ENCODE peak calls at places on chromosomes 3 and 15, in seven cellular contexts. One of them, this sample, is unnamed.

GRCh38 chr15:84929795-84930371 is 45.4 kb downstream of the SLC28A1 start:
- DNase-seq in HL-60: peak
- DNase-seq in skeletal muscle cell: no peak
- DNase-seq in stimulated activated CD8-positive, alpha-beta memory T cell treated with anti-CD3 and anti-CD28 coated beads, Interleukin-7, amount 100 ng/mL, for 24 hours: no peak
- DNase-seq in right atrium auricular region: no peak
- DNase-seq in HuH-7.5: peak
- DNase-seq in activated CD8-positive, alpha-beta memory T cell treated with anti-CD3 and anti-CD28 coated beads for 24 hours: no peak
- DNase-seq in this sample: no peak

GRCh38 chr3:15387735-15388134 is 39.6 kb downstream of the METTL6 start:
- DNase-seq in HL-60: no peak
- DNase-seq in skeletal muscle cell: no peak
- DNase-seq in stimulated activated CD8-positive, alpha-beta memory T cell treated with anti-CD3 and anti-CD28 coated beads, Interleukin-7, amount 100 ng/mL, for 24 hours: no peak
- DNase-seq in right atrium auricular region: no peak
- DNase-seq in HuH-7.5: no peak
- DNase-seq in activated CD8-positive, alpha-beta memory T cell treated with anti-CD3 and anti-CD28 coated beads for 24 hours: no peak
- DNase-seq in this sample: peak

GRCh38 chr3:140203510-140203909 is 268.5 kb downstream of the CLSTN2 start:
- DNase-seq in HL-60: no peak
- DNase-seq in skeletal muscle cell: no peak
- DNase-seq in stimulated activated CD8-positive, alpha-beta memory T cell treated with anti-CD3 and anti-CD28 coated beads, Interleukin-7, amount 100 ng/mL, for 24 hours: no peak
- DNase-seq in right atrium auricular region: no peak
- DNase-seq in HuH-7.5: no peak
- DNase-seq in activated CD8-positive, alpha-beta memory T cell treated with anti-CD3 and anti-CD28 coated beads for 24 hours: no peak
- DNase-seq in this sample: no peak

GRCh38 chr3:126485131-126485530 is 9.4 kb upstream of the ZXDC start:
- DNase-seq in HL-60: no peak
- DNase-seq in skeletal muscle cell: no peak
- DNase-seq in stimulated activated CD8-positive, alpha-beta memory T cell treated with anti-CD3 and anti-CD28 coated beads, Interleukin-7, amount 100 ng/mL, for 24 hours: no peak
- DNase-seq in right atrium auricular region: no peak
- DNase-seq in HuH-7.5: no peak
- DNase-seq in activated CD8-positive, alpha-beta memory T cell treated with anti-CD3 and anti-CD28 coated beads for 24 hours: no peak
- DNase-seq in this sample: no peak

GRCh38 chr3:35744419-35744818 is 105.1 kb downstream of the ARPP21 start:
- DNase-seq in HL-60: no peak
- DNase-seq in skeletal muscle cell: no peak
- DNase-seq in stimulated activated CD8-positive, alpha-beta memory T cell treated with anti-CD3 and anti-CD28 coated beads, Interleukin-7, amount 100 ng/mL, for 24 hours: no peak
- DNase-seq in right atrium auricular region: no peak
- DNase-seq in HuH-7.5: no peak
- DNase-seq in activated CD8-positive, alpha-beta memory T cell treated with anti-CD3 and anti-CD28 coated beads for 24 hours: no peak
- DNase-seq in this sample: no peak

GRCh38 chr3:196632033-196632751 is 7.3 kb upstream of the NRROS start:
- DNase-seq in HL-60: peak
- DNase-seq in skeletal muscle cell: no peak
- DNase-seq in stimulated activated CD8-positive, alpha-beta memory T cell treated with anti-CD3 and anti-CD28 coated beads, Interleukin-7, amount 100 ng/mL, for 24 hours: peak
- DNase-seq in right atrium auricular region: peak
- DNase-seq in HuH-7.5: peak
- DNase-seq in activated CD8-positive, alpha-beta memory T cell treated with anti-CD3 and anti-CD28 coated beads for 24 hours: peak
- DNase-seq in this sample: peak

GRCh38 chr3:14379842-14380241 is 22.6 kb upstream of the SLC6A6 start:
- DNase-seq in HL-60: no peak
- DNase-seq in skeletal muscle cell: no peak
- DNase-seq in stimulated activated CD8-positive, alpha-beta memory T cell treated with anti-CD3 and anti-CD28 coated beads, Interleukin-7, amount 100 ng/mL, for 24 hours: no peak
- DNase-seq in right atrium auricular region: no peak
- DNase-seq in HuH-7.5: no peak
- DNase-seq in activated CD8-positive, alpha-beta memory T cell treated with anti-CD3 and anti-CD28 coated beads for 24 hours: no peak
- DNase-seq in this sample: no peak

GRCh38 chr3:150146891-150147761 is 176.4 kb upstream of the PFN2 start:
- DNase-seq in HL-60: no peak
- DNase-seq in skeletal muscle cell: peak
- DNase-seq in stimulated activated CD8-positive, alpha-beta memory T cell treated with anti-CD3 and anti-CD28 coated beads, Interleukin-7, amount 100 ng/mL, for 24 hours: no peak
- DNase-seq in right atrium auricular region: no peak
- DNase-seq in HuH-7.5: no peak
- DNase-seq in activated CD8-positive, alpha-beta memory T cell treated with anti-CD3 and anti-CD28 coated beads for 24 hours: no peak
- DNase-seq in this sample: no peak

GRCh38 chr3:90035643-90036042 is 928.2 kb downstream of the EPHA3 start:
- DNase-seq in HL-60: no peak
- DNase-seq in skeletal muscle cell: peak
- DNase-seq in stimulated activated CD8-positive, alpha-beta memory T cell treated with anti-CD3 and anti-CD28 coated beads, Interleukin-7, amount 100 ng/mL, for 24 hours: no peak
- DNase-seq in right atrium auricular region: no peak
- DNase-seq in HuH-7.5: no peak
- DNase-seq in activated CD8-positive, alpha-beta memory T cell treated with anti-CD3 and anti-CD28 coated beads for 24 hours: no peak
- DNase-seq in this sample: no peak

GRCh38 chr15:56608140-56608778 is 125.0 kb downstream of the ZNF280D start:
- DNase-seq in HL-60: no peak
- DNase-seq in skeletal muscle cell: no peak
- DNase-seq in stimulated activated CD8-positive, alpha-beta memory T cell treated with anti-CD3 and anti-CD28 coated beads, Interleukin-7, amount 100 ng/mL, for 24 hours: no peak
- DNase-seq in right atrium auricular region: no peak
- DNase-seq in HuH-7.5: no peak
- DNase-seq in activated CD8-positive, alpha-beta memory T cell treated with anti-CD3 and anti-CD28 coated beads for 24 hours: no peak
- DNase-seq in this sample: no peak

GRCh38 chr3:13570391-13571194 is 21.7 kb downstream of the FBLN2 start:
- DNase-seq in HL-60: no peak
- DNase-seq in skeletal muscle cell: no peak
- DNase-seq in stimulated activated CD8-positive, alpha-beta memory T cell treated with anti-CD3 and anti-CD28 coated beads, Interleukin-7, amount 100 ng/mL, for 24 hours: no peak
- DNase-seq in right atrium auricular region: no peak
- DNase-seq in HuH-7.5: no peak
- DNase-seq in activated CD8-positive, alpha-beta memory T cell treated with anti-CD3 and anti-CD28 coated beads for 24 hours: no peak
- DNase-seq in this sample: peak

GRCh38 chr3:179113903-179114302 is 34.3 kb upstream of the PIK3CA start:
- DNase-seq in HL-60: no peak
- DNase-seq in skeletal muscle cell: peak
- DNase-seq in stimulated activated CD8-positive, alpha-beta memory T cell treated with anti-CD3 and anti-CD28 coated beads, Interleukin-7, amount 100 ng/mL, for 24 hours: no peak
- DNase-seq in right atrium auricular region: no peak
- DNase-seq in HuH-7.5: no peak
- DNase-seq in activated CD8-positive, alpha-beta memory T cell treated with anti-CD3 and anti-CD28 coated beads for 24 hours: no peak
- DNase-seq in this sample: no peak

GRCh38 chr3:187066228-187066995 is 72.9 kb downstream of the RPL39L start:
- DNase-seq in HL-60: no peak
- DNase-seq in skeletal muscle cell: peak
- DNase-seq in stimulated activated CD8-positive, alpha-beta memory T cell treated with anti-CD3 and anti-CD28 coated beads, Interleukin-7, amount 100 ng/mL, for 24 hours: no peak
- DNase-seq in right atrium auricular region: no peak
- DNase-seq in HuH-7.5: no peak
- DNase-seq in activated CD8-positive, alpha-beta memory T cell treated with anti-CD3 and anti-CD28 coated beads for 24 hours: peak
- DNase-seq in this sample: peak

GRCh38 chr3:45092132-45093031 is 53.8 kb downstream of the CDCP1 start:
- DNase-seq in HL-60: no peak
- DNase-seq in skeletal muscle cell: no peak
- DNase-seq in stimulated activated CD8-positive, alpha-beta memory T cell treated with anti-CD3 and anti-CD28 coated beads, Interleukin-7, amount 100 ng/mL, for 24 hours: no peak
- DNase-seq in right atrium auricular region: no peak
- DNase-seq in HuH-7.5: no peak
- DNase-seq in activated CD8-positive, alpha-beta memory T cell treated with anti-CD3 and anti-CD28 coated beads for 24 hours: no peak
- DNase-seq in this sample: no peak